ENCODE peak calls at places on chromosomes 12 and 14, in four cellular contexts. E is CD8-positive, alpha-beta T cell; W is mammary epithelial cell; N is psoas muscle. L is an unnamed sample.
A peak's percentile ranks its signal among the peaks of the same experiment; 100 is the strongest.

GRCh38 chr12:128840862-128841468 is 12.3 kb upstream of the GLT1D1 start:
- DNase-seq in E (no peak), N (no peak), W (no peak), L (no peak)

GRCh38 chr14:67389261-67389660 is 22.7 kb downstream of the PLEK2 start:
- DNase-seq in W (no peak), E (no peak), N (no peak), L (no peak)

GRCh38 chr12:95205685-95206084 is 11.6 kb downstream of the FGD6 start:
- DNase-seq in N (no peak), E (no peak), W (peak; percentile 93), L (no peak)

GRCh38 chr14:91961297-91962220 is 14.1 kb upstream of the FBLN5 start:
- DNase-seq in E (no peak), W (no peak), N (no peak), L (no peak)

GRCh38 chr12:89138048-89138852 is 214.1 kb downstream of the DUSP6 start:
- DNase-seq in E (no peak), N (no peak), W (peak; percentile 52), L (no peak)

GRCh38 chr12:52769946-52770345 is 7.2 kb downstream of the KRT76 start:
- DNase-seq in E (no peak), N (no peak), W (no peak), L (no peak)

GRCh38 chr12:42798811-42799438 is 209.4 kb upstream of the PRICKLE1 start:
- DNase-seq in N (no peak), E (no peak), W (peak; percentile 20), L (no peak)

GRCh38 chr14:77007975-77008421 is 20.5 kb downstream of the IRF2BPL start:
- DNase-seq in W (peak; percentile 68), E (no peak), N (peak; percentile 59), L (no peak)

GRCh38 chr14:75497191-75497590 is 25.1 kb upstream of the BATF start:
- DNase-seq in N (no peak), W (no peak), E (no peak), L (no peak)

GRCh38 chr12:75750950-75751349 is 239.5 kb upstream of the KRR1 start:
- DNase-seq in W (no peak), N (no peak), E (no peak), L (no peak)

GRCh38 chr12:15979096-15980091 is 68.3 kb downstream of the DERA start:
- DNase-seq in N (no peak), W (peak; percentile 37), E (no peak), L (peak; percentile 45)

GRCh38 chr12:47577213-47577612 is 128.6 kb downstream of the RPAP3 start:
- DNase-seq in E (no peak), W (no peak), N (no peak), L (no peak)

GRCh38 chr12:121626853-121627623 is 708 bp downstream of the ORAI1 start:
- DNase-seq in W (peak; percentile 70), N (peak; percentile 63), E (peak; percentile 84), L (peak; percentile 59)

GRCh38 chr14:51058382-51058781 is 36.5 kb downstream of the TRIM9 start:
- DNase-seq in E (no peak), N (no peak), W (no peak), L (no peak)

DNA sequence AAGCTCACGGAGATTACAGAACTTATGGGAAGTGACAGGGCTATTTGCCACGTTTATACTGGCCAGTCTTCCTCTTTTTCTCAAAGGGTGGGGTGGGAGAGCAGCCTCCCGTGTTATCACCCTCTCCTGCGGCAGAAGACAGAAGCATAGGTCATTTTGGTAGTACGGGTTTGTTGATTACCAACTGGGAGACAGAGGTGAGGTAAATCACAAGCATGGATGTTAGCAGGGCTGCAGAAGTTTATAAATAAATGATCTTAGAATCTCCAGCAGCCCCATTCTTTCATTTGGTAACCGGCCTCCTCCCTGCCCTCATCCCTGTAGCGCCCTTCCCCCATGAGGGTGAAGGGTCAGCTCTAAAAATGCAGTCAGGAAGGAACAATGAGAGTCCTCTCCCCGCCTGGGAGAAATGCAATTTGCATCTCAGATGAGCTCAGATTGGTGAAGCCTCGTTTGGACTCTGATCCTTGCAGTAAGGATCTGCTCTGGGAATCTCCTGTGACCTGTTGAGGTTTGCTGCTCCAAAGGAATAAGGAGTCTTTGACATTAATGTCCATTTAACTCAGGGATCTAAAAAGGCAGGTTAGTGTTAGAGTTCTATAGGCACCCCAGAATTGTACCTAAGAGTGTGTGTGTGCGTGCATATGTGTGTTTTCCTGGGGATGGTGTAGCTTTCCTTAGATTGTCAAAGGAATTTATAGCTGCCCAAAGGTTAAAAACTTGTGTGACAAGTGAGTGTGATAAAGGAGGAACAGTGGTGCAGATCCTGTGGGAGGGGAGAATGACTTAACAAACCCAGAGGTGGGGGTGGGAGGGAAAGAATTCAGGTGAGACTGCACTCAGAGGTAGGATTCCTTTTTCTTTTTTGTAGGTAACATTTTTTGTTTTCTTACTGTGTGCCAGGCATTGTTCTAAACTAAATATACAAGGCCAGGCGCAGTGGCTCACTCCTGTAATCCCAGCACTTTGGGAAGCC is 45.0 kb upstream of the SINHCAF start:
- DNase-seq in E (no peak), W (no peak), N (no peak), L (peak; percentile 85)
- H3K27me3 ChIP-seq in E (no peaks in the 10 kb centered on the region), W (no peaks in the 10 kb centered on the region), N (no peaks in the 10 kb centered on the region), L (no peaks in the 10 kb centered on the region)

GRCh38 chr12:94191023-94191422 is 42.6 kb downstream of the PLXNC1 start:
- DNase-seq in W (no peak), E (no peak), N (no peak), L (no peak)
- H3K4me1 ChIP-seq in W (peaks cover 3% of the 10 kb centered on the region), E (no peaks in the 10 kb centered on the region), N (no peaks in the 10 kb centered on the region), L (no peaks in the 10 kb centered on the region)

GRCh38 chr12:5444520-5444919 is 12.6 kb downstream of the NTF3 start:
- DNase-seq in W (no peak), E (no peak), N (no peak), L (no peak)
- H3K27me3 ChIP-seq in W (no peaks in the 10 kb centered on the region), E (no peaks in the 10 kb centered on the region), N (no peaks in the 10 kb centered on the region), L (no peaks in the 10 kb centered on the region)

DNA sequence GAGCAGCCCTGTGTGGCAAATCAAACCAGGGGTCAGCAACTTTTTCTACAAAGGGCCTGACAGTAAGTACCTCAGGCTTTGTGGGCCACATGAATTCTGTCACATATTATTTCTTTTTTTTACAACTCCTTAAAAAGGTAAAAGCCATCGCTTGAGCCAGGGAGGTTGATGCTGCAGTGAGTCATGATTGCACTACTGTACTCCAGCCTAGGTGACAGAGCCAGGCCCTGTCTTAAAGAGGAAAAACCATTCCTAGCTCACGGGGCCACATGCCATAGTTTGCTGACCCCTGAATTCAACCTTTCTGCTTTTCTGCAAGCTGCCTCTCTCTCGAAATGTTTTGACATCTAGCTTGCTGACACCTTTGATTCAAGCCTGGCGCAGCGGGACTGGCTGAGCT is 55.1 kb upstream of the CORO1C start:
- DNase-seq in E (no peak), N (no peak), W (no peak), L (no peak)
- H3K4me1 ChIP-seq in E (no peaks in the 10 kb centered on the region), N (peaks cover 50% of the 10 kb centered on the region), W (no peaks in the 10 kb centered on the region), L (no peaks in the 10 kb centered on the region)

GRCh38 chr12:2617365-2617764 is 177.4 kb upstream of the FKBP4 start:
- DNase-seq in E (no peak), W (no peak), N (no peak), L (no peak)
- H3K27me3 ChIP-seq in E (no peaks in the 10 kb centered on the region), W (no peaks in the 10 kb centered on the region), N (peaks cover 18% of the 10 kb centered on the region), L (peaks cover 14% of the 10 kb centered on the region)

GRCh38 chr12:110252716-110253115 is 28.3 kb upstream of the ATP2A2 start:
- DNase-seq in E (no peak), N (no peak), W (no peak), L (no peak)
- H3K4me1 ChIP-seq in E (no peaks in the 10 kb centered on the region), N (peaks cover 42% of the 10 kb centered on the region), W (peaks cover 20% of the 10 kb centered on the region), L (no peaks in the 10 kb centered on the region)

L was measured in HAP-1.